ENCODE peak calls at places on chromosomes 16 and 17, in five cellular contexts. H, L, U, V and P are unnamed samples. For H3K4me1, the result is how much of the 10 kb centered on the place peaks cover.

GRCh38 chr17:30920683-30921543 is 832 bp upstream of the ADAP2 start:
- DNase-seq in H (no peak), L (no peak), U (no peak), V (no peak), P (no peak)

GRCh38 chr17:19800571-19800970 is 52.5 kb upstream of the ALDH3A1 start:
- DNase-seq in H (no peak), L (no peak), U (no peak), V (no peak), P (no peak)

GRCh38 chr16:3065069-3065741 is at the start of gene IL32:
- DNase-seq in H (peak), L (no peak), U (peak), V (peak), P (peak)

GRCh38 chr17:61294777-61295176 is 104.9 kb upstream of the TBX2 start:
- DNase-seq in H (no peak), L (no peak), U (no peak), V (no peak), P (no peak)

GRCh38 chr17:77872714-77873517 is 85.6 kb upstream of the TNRC6C start:
- DNase-seq in H (no peak), L (no peak), U (no peak), V (no peak), P (no peak)

GRCh38 chr16:47732806-47733150 is 271.6 kb downstream of the PHKB start:
- DNase-seq in H (no peak), L (no peak), U (no peak), V (no peak), P (no peak)

GRCh38 chr16:20918486-20919239 is 18.1 kb downstream of the LYRM1 start:
- DNase-seq in H (peak), L (no peak), U (no peak), V (peak), P (peak)

GRCh38 chr17:18961634-18962493 is 9.9 kb downstream of the SLC5A10 start:
- DNase-seq in H (no peak), L (no peak), U (no peak), V (no peak), P (no peak)

GRCh38 chr17:80466188-80466705 is 10.2 kb downstream of the NPTX1 start:
- DNase-seq in H (no peak), L (no peak), U (no peak), V (no peak), P (no peak)

GRCh38 chr17:79933863-79934652 is 94.8 kb upstream of the CBX4 start:
- DNase-seq in H (no peak), L (no peak), U (no peak), V (no peak), P (peak)

GRCh38 chr16:83137326-83137770 is 510.6 kb downstream of the CDH13 start:
- DNase-seq in H (no peak), L (peak), U (peak), V (no peak), P (peak)

GRCh38 chr17:13728751-13729150 is 127.0 kb upstream of the HS3ST3A1 start:
- DNase-seq in H (no peak), L (no peak), U (no peak), V (no peak), P (no peak)

GRCh38 chr16:17343729-17344128 is 127.0 kb downstream of the XYLT1 start:
- DNase-seq in H (no peak), L (no peak), U (no peak), V (no peak), P (no peak)
- H3K4me1 ChIP-seq in H (under half), L (under half), U (under half), V (half or more), P (under half)

GRCh38 chr17:72467841-72468653 is 347.2 kb downstream of the SOX9 start:
- DNase-seq in H (no peak), L (no peak), U (peak), V (peak), P (no peak)
- H3K4me1 ChIP-seq in H (under half), L (under half), U (under half), V (under half), P (under half)

GRCh38 chr17:32361270-32361669 is 11.3 kb downstream of the ZNF207 start:
- DNase-seq in H (no peak), L (no peak), U (no peak), V (no peak), P (no peak)

GRCh38 chr17:32357615-32358014 is 7.7 kb downstream of the ZNF207 start:
- DNase-seq in H (no peak), L (no peak), U (no peak), V (no peak), P (no peak)

GRCh38 chr17:32356750-32357149 is 6.8 kb downstream of the ZNF207 start:
- DNase-seq in H (no peak), L (no peak), U (no peak), V (no peak), P (no peak)

GRCh38 chr17:32355649-32356377 is 5.9 kb downstream of the ZNF207 start:
- DNase-seq in H (no peak), L (no peak), U (no peak), V (no peak), P (no peak)

DNA sequence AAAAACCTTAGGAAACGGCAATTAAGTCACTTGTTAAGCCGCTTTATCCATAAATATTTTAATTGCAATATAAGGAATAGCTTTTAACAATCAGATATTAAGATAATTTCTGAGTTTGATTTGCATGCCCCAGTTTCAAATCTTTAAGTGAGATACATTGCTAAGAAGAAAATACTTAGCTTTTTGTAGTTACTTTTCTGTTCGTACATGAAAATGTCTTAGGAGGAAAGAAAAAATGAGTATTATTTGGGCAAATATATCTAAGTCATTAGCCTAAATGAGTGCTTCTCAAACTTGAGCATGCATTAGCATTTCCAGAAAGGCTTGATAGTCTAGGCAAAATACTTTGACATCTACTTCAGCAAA is 6.4 kb downstream of the ZNF207 start:
- DNase-seq in H (no peak), L (no peak), U (no peak), V (no peak), P (no peak)
- H3K4me1 ChIP-seq in H (under half), L (under half), U (under half), V (half or more), P (under half)

DNA sequence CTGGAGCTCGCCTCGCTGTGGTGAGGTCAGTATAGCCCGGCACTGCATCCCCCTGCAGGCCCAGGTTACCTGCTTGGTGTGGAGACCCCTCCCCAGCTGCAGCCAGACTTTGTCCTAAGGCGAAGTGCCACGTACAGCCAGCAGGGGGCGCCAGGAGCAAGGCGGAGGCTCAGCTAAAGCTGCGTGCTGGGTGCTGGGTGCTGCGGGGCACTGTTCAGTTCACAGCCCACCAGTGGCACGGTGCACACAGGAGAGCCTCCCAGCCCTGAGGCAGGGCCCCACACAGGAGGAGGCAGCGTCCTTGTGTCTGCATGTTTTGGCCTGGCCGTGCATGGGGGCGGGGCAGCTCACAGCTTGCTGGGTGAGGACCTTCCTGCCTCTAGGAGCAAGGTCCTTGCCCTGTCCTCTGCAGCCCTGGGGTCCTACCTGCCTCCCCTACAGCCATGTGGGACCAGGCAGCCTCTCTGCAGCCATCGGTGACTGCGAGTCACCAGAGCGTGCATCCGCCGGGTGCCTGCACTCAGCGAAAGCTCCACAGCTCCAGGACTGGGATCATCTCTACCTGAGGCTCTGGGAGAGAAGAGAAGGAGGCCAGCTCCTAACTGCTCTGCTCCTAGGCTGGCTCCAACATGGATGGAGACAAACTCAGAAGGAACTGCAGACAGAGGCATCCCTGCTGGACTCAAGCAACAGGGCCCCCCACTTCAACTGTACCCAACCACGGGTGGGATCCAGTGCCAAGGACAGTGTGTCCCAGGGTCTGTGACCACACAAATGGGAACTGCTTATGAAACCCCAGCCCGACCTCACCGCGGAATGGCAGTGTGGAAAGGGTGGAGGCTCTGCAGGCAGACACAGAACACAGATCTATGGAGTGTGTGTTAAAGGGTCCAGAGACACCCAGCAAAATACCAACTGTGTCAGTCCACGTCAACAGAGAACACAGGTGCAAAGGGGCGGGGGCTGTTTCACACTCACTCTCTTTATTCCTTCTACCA is 19.0 kb downstream of the SLC7A5 start:
- DNase-seq in H (peak), L (peak), U (peak), V (peak), P (peak)
- H3K4me1 ChIP-seq in H (under half), L (under half), U (under half), V (under half), P (under half)

DNA sequence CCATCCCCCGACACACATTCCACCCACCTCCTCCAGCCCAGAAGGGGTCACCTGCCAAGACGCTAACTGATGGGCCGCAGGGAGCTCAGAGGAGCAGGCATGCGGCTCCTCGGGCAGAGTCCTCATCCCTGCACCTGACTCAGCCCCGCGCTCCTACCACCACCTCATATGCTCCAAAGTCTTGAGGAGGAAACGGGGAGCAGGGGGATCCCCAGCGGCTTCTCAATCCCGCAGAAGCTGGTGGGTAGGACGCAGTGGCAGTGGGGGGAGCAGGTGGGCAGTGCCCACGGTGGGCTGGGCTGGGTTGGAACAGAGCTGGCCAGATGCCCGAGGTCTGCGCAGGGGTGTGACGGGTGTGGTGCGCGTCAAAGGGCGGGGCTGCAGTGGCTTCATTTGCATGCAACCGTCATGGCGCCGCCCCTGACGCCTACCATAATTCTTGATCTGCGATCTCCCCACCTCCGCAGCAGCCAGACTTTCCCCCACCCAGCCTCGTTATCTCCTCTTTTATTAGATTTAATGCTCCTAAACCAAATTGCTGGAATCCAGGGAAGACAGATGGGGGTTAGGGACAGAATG is 39.0 kb upstream of the EMP2 start:
- DNase-seq in H (peak), L (no peak), U (peak), V (peak), P (no peak)
- H3K4me1 ChIP-seq in H (under half), L (under half), U (under half), V (under half), P (under half)

GRCh38 chr17:64099543-64099942 is 30.4 kb downstream of the ERN1 start:
- DNase-seq in H (no peak), L (no peak), U (no peak), V (no peak), P (peak)
- H3K4me1 ChIP-seq in H (under half), L (under half), U (under half), V (under half), P (under half)

GRCh38 chr17:64781394-64781793 is 119.3 kb upstream of the SMURF2 start:
- DNase-seq in H (peak), L (no peak), U (peak), V (peak), P (peak)
- H3K4me1 ChIP-seq in H (under half), L (under half), U (under half), V (half or more), P (under half)